ENCODE peak calls at places on chromosomes 13 and 19, in four cellular contexts. A is body of pancreas, L is H1, Y is uterus. T is an unnamed sample.
A peak's percentile ranks its signal among the peaks of the same experiment; 100 is the strongest.

GRCh38 chr19:28228854-28229253 is 984.1 kb downstream of the UQCRFS1 start:
- DNase-seq in A (no peak), L (no peak), Y (no peak), T (no peak)

GRCh38 chr13:40932252-40932651 is 86.9 kb downstream of the ELF1 start:
- DNase-seq in A (no peak), L (no peak), Y (no peak), T (no peak)

GRCh38 chr19:42601811-42602443 is 7.2 kb upstream of the CEACAM8 start:
- DNase-seq in L (no peak), Y (no peak), A (no peak), T (peak; percentile 28)

GRCh38 chr13:45607931-45608330 is 7.6 kb downstream of the ERICH6B start:
- DNase-seq in Y (no peak), L (no peak), A (no peak), T (no peak)

GRCh38 chr13:110368408-110368807 is 61.3 kb downstream of the COL4A2 start:
- DNase-seq in Y (no peak), A (no peak), L (no peak), T (no peak)

GRCh38 chr13:78382481-78382880 is 220.9 kb downstream of the POU4F1 start:
- DNase-seq in A (no peak), L (no peak), Y (no peak), T (no peak)

GRCh38 chr13:23639672-23640275 is 69.6 kb downstream of the TNFRSF19 start:
- DNase-seq in Y (no peak), A (no peak), L (no peak), T (no peak)

GRCh38 chr13:27997904-27998522 is 9.5 kb upstream of the URAD start:
- DNase-seq in L (peak; percentile 64), Y (no peak), A (peak; percentile 68), T (no peak)

GRCh38 chr19:18165794-18166544 is 7.6 kb upstream of the IFI30 start:
- DNase-seq in Y (no peak), A (no peak), L (no peak), T (no peak)

GRCh38 chr13:30676672-30677071 is 58.7 kb upstream of the ALOX5AP start:
- DNase-seq in Y (no peak), A (no peak), L (no peak), T (no peak)

GRCh38 chr13:108508263-108508662 is 121.1 kb upstream of the MYO16 start:
- DNase-seq in L (no peak), Y (no peak), A (no peak), T (no peak)

GRCh38 chr19:14460935-14461334 is 14.2 kb downstream of the PTGER1 start:
- DNase-seq in Y (no peak), L (no peak), A (no peak), T (no peak)

GRCh38 chr19:45973564-45974338 is at the start of gene NOVA2:
- DNase-seq in A (peak; percentile 53), L (peak; percentile 100), Y (peak; percentile 42), T (peak; percentile 58)

GRCh38 chr19:43651758-43652545 is 12.3 kb upstream of the CADM4 start:
- DNase-seq in A (peak; percentile 73), L (peak; percentile 80), Y (peak; percentile 47), T (peak; percentile 72)

GRCh38 chr13:66344770-66345367 is 885.3 kb downstream of the PCDH9 start:
- DNase-seq in L (no peak), A (no peak), Y (no peak), T (no peak)

GRCh38 chr13:48749699-48750473 is 96.2 kb downstream of the CYSLTR2 start:
- DNase-seq in A (peak; percentile 77), Y (peak; percentile 88), L (peak; percentile 76), T (peak; percentile 95)

GRCh38 chr19:17797397-17798201 is 2.7 kb downstream of the B3GNT3 start:
- DNase-seq in Y (no peak), L (no peak), A (peak; percentile 86), T (no peak)

GRCh38 chr19:19661675-19662251 is 1.7 kb downstream of the ATP13A1 start:
- DNase-seq in Y (no peak), A (no peak), L (peak; percentile 30), T (no peak)

GRCh38 chr13:30845297-30846214 is 60.5 kb upstream of the MEDAG start:
- DNase-seq in Y (no peak), L (no peak), A (no peak), T (no peak)

GRCh38 chr13:43792456-43792855 is 5.7 kb upstream of the ENOX1 start:
- DNase-seq in L (no peak), Y (no peak), A (no peak), T (no peak)

GRCh38 chr19:10565028-10565566 is 713 bp downstream of the KRI1 start:
- DNase-seq in L (no peak), Y (peak; percentile 50), A (peak; percentile 45), T (peak; percentile 45)

GRCh38 chr13:105037064-105037463 is 1498.4 kb downstream of the EFNB2 start:
- DNase-seq in Y (no peak), A (no peak), L (no peak), T (no peak)

GRCh38 chr19:19420570-19421301 is 15.3 kb downstream of the GATAD2A start:
- DNase-seq in Y (no peak), A (peak; percentile 16), L (no peak), T (no peak)

GRCh38 chr19:5889288-5889971 is 14.2 kb downstream of the NDUFA11 start:
- DNase-seq in A (no peak), Y (no peak), L (no peak), T (no peak)

GRCh38 chr13:110683203-110683883 is 22.6 kb downstream of the CARS2 start:
- DNase-seq in L (no peak), Y (no peak), A (no peak), T (peak; percentile 51)

GRCh38 chr19:48253999-48254398 is 1.7 kb downstream of the CARD8 start:
- DNase-seq in L (no peak), A (no peak), Y (no peak), T (no peak)

GRCh38 chr19:48258350-48258749 is 2.6 kb upstream of the CARD8 start:
- DNase-seq in L (no peak), Y (no peak), A (no peak), T (no peak)

GRCh38 chr19:48254529-48254970 is 1.2 kb downstream of the CARD8 start:
- DNase-seq in L (no peak), Y (no peak), A (no peak), T (no peak)

GRCh38 chr19:48252625-48253024 is 3.1 kb downstream of the CARD8 start:
- DNase-seq in Y (no peak), A (no peak), L (no peak), T (no peak)

DNA sequence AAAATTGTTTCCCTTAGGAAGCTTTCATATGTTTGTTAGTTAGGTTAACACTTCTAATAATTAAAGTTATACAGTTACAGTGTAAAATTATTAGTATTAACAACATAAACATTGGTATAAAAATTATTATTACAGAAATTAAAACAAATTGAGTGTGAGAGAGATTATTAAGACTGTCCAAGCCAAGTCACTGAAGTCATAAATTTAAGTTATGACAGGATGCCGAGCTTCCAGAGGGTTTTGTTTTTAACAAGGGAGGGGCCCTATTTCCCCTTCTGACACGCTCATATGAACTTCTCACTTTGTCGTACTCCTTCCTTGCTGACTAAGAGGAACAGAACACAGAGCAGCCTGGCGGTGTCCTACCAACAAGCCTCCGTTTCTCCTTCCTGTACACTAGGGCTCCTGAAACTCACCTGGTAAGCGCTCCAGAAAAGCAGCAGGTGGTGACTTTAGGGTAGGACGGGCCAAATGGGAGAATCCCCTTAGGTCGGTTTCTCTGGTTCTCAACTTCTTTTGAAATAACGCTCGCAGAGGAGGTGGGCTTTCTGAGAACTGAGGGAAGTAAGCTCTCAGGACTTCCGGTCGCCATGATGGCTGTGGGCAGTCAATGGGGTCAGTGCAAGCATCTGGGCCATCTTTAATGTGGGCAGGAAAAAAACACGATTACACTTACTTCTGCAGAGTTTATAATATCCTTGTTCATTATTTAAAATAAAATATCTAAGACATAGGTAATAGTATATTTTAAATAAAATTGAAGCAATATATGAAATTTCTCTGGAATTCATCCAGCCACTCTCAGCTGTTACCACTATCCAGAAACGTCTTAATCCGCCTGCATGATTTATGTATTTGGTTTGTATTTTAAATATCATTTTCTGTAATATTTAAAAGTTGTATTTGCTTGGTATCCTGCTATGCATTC is at the start of gene CARD8:
- DNase-seq in L (peak; percentile 70), Y (peak; percentile 74), A (peak; percentile 88), T (peak; percentile 85)
- TF ChIP-seq POLR2A in L (peak; percentile 87), Y (peak; percentile 13), A (peak; percentile 77), T (peak; percentile 70)

DNA sequence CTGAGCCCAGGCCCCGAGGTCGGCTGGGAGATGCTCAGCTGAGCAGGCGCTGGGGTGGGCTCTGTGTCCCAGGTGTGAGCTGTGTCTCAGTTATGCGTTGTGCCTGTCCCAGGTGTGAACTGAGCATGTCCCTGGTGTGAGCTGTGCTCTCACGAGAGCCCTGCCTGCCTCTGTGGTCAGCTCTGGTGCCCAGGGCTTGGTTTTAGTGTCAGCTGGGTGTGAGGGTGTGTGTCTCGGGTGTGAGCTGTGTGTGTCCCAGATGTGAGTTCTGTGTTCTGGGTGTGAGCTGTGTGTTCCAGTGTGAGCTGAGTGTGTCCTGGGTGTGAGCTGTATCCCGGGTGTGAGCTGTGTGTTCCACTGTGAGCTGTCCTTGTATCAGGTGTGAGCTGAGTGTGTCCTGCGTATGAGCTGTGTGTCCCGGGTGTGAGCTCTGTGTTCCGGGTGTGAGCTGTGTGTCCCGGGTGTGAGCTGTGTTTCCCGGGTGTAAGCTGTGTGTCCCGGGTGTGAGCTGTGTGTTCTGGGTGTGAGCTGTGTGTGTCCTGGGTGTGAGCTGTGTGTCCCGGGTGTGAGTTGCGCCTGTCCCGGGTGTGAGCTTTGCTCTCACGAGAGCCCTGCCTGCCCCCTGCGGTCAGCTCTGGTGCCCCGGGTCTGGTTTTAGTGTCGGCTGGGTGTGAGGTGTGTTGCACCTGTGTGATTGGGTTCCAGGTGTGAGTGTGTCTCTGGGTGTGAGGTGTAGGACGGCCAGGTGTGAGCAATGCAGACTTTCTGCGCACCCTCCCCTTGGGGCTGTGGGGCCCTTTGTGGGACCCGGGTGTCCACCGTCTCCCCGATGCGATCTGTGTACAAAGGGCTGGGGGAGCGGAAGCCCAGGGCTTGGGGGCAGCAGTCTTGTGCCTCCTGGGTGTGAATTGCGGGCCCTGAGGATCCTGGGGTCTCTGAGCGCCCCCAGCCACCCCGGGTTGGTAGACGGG is 7.1 kb upstream of the PEAK3 start:
- DNase-seq in Y (no peak), A (no peak), L (no peak), T (no peak)
- H3K4me3 ChIP-seq in Y (no peak overlapping the region), A (no peak overlapping the region), L (no peak overlapping the region), T (peak overlapping the region; percentile 47)

DNA sequence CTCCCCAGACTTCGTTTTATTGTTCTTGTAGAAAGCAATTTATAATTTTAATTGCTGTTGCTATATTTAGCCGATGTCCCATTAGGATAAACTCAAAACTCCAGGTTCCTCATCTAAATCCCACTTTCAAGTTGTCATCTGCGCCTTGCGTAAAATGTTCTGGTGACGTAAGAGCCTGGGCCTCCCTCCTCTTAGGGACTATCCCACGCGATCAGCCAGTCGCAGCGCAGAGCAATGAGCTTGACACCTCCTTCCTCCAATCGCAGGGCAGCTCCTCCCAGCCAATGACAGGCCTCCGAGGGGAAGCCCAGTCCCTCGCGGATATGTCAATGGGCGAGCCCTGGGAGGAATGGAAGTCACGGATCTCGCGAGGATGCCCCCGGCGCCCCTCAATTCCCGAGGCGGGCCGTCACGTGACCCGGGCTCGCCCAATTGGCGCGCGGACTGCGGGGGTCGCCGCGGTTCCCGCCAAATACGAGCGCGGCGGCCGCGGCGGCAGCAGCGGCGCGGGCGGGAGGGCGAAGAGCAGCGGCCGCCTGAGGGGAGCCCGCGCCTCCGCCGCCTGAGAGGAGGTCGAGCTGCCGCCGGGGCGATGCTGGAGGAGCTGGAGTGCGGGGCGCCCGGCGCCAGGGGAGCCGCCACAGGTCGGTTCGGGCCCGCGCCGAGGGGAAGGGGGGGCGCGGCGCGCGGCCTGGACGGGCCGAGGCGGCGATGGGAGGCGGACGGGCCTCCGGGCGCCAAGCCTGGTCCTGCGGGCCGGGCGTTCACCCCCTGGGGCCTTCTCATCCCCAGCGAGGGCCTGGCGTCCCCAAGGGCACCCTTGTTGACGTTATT is at the start of gene CHAF1A:
- DNase-seq in Y (peak; percentile 99), A (peak; percentile 100), L (peak; percentile 99), T (peak; percentile 100)
- TF ChIP-seq POLR2A in Y (peak; percentile 86), A (peak; percentile 52), L (peak; percentile 76), T (peak; percentile 68)

GRCh38 chr19:41323430-41324125 is 13.6 kb downstream of the CCDC97 start:
- DNase-seq in A (peak; percentile 56), L (no peak), Y (peak; percentile 86), T (peak; percentile 90)
- H3K4me3 ChIP-seq in A (no peak overlapping the region), L (no peak overlapping the region), Y (no peak overlapping the region), T (no peak overlapping the region)

GRCh38 chr19:23075031-23075733 is 41.6 kb upstream of the ZNF730 start:
- DNase-seq in A (peak; percentile 28), Y (peak; percentile 61), L (peak; percentile 95), T (peak; percentile 20)
- TF ChIP-seq POLR2A in A (no peak), Y (no peak), L (peak; percentile 99), T (no peak)

T was measured in adrenal gland.